ENCODE peak calls at places on chromosomes 3 and 15, in four cellular contexts. Q is adipocyte, G is ovary, T is tibial artery. M is an unnamed sample.
A peak's percentile ranks its signal among the peaks of the same experiment; 100 is the strongest.

GRCh38 chr3:27428446-27428845 is 55.7 kb downstream of the SLC4A7 start:
- DNase-seq in G (no peak), Q (no peak), T (no peak), M (no peak)

GRCh38 chr3:191715585-191715984 is 254.6 kb downstream of the PYDC2 start:
- DNase-seq in G (no peak), T (no peak), Q (no peak), M (no peak)

GRCh38 chr3:36817806-36818205 is 53.5 kb upstream of the DCLK3 start:
- DNase-seq in G (no peak), T (no peak), Q (no peak), M (no peak)

GRCh38 chr3:126621627-126622345 is 33.1 kb downstream of the TXNRD3 start:
- DNase-seq in G (no peak), Q (peak; percentile 63), T (no peak), M (no peak)

GRCh38 chr3:36227982-36228381 is 152.3 kb upstream of the STAC start:
- DNase-seq in Q (no peak), G (no peak), T (no peak), M (no peak)

GRCh38 chr15:95804484-95804883 is 526.0 kb upstream of the NR2F2 start:
- DNase-seq in Q (no peak), G (no peak), T (no peak), M (no peak)

GRCh38 chr3:196528639-196529233 is 13.6 kb upstream of the SMCO1 start:
- DNase-seq in G (peak; percentile 66), Q (peak; percentile 74), T (peak; percentile 70), M (peak; percentile 82)

GRCh38 chr15:40441012-40441735 is 421 bp downstream of the BAHD1 start:
- DNase-seq in T (no peak), Q (peak; percentile 48), G (no peak), M (no peak)

GRCh38 chr15:83206971-83207621 is 527 bp downstream of the HDGFL3 start:
- DNase-seq in G (peak; percentile 68), T (peak; percentile 72), Q (peak; percentile 71), M (peak; percentile 66)

GRCh38 chr3:141498592-141499223 is 11.9 kb downstream of the RASA2 start:
- DNase-seq in Q (no peak), T (no peak), G (no peak), M (no peak)

GRCh38 chr3:195159819-195160175 is 111.2 kb downstream of the XXYLT1 start:
- DNase-seq in T (no peak), Q (peak; percentile 13), G (no peak), M (no peak)

GRCh38 chr3:54968546-54969172 is 40.8 kb upstream of the LRTM1 start:
- DNase-seq in T (no peak), Q (peak; percentile 66), G (no peak), M (no peak)

DNA sequence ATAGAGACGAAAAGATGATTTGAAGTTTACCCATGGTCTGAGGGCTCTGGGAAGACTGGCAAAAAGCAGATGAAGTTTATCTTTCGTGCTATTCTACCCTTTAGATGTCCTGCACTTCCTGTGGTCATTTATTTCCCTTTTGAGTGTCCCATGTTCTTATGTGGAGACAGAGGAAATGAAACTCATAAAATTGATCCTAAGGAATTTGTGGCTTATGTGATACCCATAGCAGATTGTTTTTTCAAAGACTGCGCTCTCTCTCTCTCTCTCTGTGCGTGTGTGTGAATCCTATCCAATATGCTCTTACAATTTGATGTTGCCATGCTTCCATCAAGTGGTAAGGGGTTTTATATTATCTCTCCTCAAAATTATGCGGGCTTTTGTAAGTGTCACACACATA is 607.5 kb upstream of the DPPA4 start:
- DNase-seq in Q (no peak), T (no peak), G (no peak), M (no peak)
- H3K4me3 ChIP-seq in Q (no peak overlapping the region), T (no peak overlapping the region), G (no peak overlapping the region), M (no peak overlapping the region)

DNA sequence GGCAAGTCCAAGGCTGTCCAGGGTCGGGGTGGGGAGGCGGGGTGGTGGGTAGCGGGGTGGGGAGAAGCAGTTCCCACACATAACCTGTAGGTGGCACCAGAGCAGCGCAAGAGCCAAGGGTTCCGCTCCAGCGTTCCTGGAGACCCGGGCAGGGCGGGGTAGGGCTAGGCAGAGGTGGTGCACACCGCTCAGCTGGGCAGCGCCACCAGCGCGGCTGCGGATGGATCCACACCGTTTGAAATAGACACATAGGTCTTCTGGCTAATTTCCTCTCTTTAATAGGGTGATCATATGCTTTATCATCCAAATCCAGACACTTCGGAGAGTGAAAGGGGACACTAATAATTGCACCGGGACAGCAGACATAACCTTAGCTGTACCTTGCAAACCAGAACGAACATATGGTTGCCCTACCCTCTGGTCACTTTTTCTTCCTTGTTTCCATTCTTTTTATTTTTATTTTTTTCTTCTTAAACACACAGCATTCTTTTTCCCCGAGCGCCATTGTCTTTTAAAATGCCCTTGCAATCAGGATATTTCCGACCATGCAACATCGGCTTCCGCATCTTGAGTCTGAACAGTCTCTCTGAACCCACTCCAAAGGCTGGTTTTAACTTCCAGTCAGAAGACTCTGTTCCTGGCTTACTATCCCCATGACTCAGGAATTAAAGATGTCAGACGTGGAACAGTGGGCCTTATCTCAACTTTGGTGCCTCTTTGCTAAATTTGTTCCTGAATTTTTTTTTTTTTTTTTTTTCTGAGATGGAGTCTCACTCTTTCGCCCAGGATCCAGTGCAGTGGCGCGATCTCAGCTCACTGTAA is 12.5 kb upstream of the ZSCAN2 start:
- DNase-seq in T (peak; percentile 87), G (peak; percentile 87), Q (peak; percentile 96), M (peak; percentile 92)
- H3K4me3 ChIP-seq in T (peak overlapping the region; percentile 36), G (peak overlapping the region; percentile 28), Q (peak overlapping the region; percentile 79), M (peak overlapping the region; percentile 60)

DNA sequence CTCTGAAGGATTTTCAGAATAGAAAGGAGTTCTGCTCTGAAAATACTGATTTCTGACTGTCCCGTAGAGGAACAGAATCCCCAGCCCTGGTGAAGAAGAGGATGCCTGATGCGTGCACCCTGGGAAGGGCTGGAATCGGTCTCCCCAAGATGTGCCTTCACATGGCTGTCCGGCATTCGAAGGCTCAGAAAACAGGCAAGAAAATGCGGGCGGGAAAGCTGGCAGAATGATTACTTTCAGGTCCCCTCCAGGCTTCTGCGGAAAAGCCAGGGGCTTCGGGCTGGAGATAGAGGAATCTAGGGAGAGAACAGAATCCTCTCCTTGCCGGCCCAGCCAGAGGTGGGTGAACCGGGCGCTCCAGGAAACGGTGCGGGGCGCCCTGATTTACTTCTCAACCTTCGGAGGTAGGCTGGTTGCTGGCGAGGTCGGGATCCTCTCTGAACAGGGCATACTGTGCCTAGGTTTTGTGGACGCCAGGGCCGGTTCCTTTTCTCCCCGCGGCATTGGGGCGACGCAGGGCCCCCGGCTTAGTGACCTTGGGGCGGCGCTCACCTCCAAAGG is 2.5 kb downstream of the FOXL2NB start:
- DNase-seq in G (no peak), Q (no peak), T (no peak), M (no peak)
- H3K4me3 ChIP-seq in G (peak overlapping the region; percentile 23), Q (peak overlapping the region; percentile 68), T (peak overlapping the region; percentile 29), M (peak overlapping the region; percentile 62)

GRCh38 chr3:102676424-102676823 is 241.6 kb downstream of the ZPLD1 start:
- DNase-seq in Q (no peak), G (no peak), T (no peak), M (no peak)

GRCh38 chr3:102674284-102674683 is 239.5 kb downstream of the ZPLD1 start:
- DNase-seq in T (no peak), Q (no peak), G (no peak), M (no peak)

GRCh38 chr3:102671005-102671404 is 236.2 kb downstream of the ZPLD1 start:
- DNase-seq in T (no peak), Q (no peak), G (no peak), M (no peak)

GRCh38 chr3:102668247-102668646 is 233.4 kb downstream of the ZPLD1 start:
- DNase-seq in G (no peak), T (no peak), Q (no peak), M (no peak)

GRCh38 chr3:102673271-102674115 is 238.7 kb downstream of the ZPLD1 start:
- DNase-seq in G (peak; percentile 70), Q (peak; percentile 83), T (no peak), M (peak; percentile 37)
- H3K4me3 ChIP-seq in G (no peak overlapping the region), Q (no peak overlapping the region), T (no peak overlapping the region), M (no peak overlapping the region)

DNA sequence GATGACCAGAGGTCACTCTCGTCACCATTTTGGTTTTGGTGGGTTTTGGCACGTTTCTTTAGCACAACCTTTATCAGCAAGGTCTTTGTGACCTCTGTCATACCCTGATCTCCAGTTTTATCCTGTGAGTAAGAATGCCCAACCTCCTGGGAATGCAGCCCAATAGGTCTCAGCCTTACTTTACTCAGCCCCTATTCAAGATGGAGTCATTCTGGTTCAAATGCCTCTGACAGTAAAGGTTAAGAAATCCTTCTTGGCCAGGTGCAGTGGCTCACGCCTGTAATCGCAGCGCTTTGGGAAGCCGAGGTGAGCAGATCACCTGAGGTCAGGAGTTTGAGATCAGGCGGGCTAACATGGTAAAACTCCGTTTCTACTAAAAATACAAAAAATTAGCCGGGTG is 3.2 kb upstream of the ATG7 start:
- DNase-seq in T (no peak), Q (no peak), G (no peak), M (no peak)
- H3K4me3 ChIP-seq in T (no peak overlapping the region), Q (no peak overlapping the region), G (no peak overlapping the region), M (no peak overlapping the region)